ENCODE peak calls at places on chromosomes 11 and 22, in six cellular contexts. I is left colon; R is stromal cell of bone marrow; Y is fibroblast of mammary gland; W is stimulated activated naive CD8-positive, alpha-beta T cell treated with anti-CD3 and anti-CD28 coated beads, Interleukin-15, amount 100 ng/mL, for 72 hours; P is HuH-7.5. O is an unnamed sample.

GRCh38 chr22:27962268-27963191 is 43.5 kb upstream of the PITPNB start:
- DNase-seq in I (no peak), R (no peak), Y (peak; percentile 7), W (no peak), P (no peak), O (no peak)

GRCh38 chr11:6559375-6559774 is 44.0 kb downstream of the RRP8 start:
- DNase-seq in I (no peak), R (no peak), Y (no peak), W (no peak), P (no peak), O (no peak)

GRCh38 chr11:17578958-17579357 is 31.9 kb downstream of the OTOG start:
- DNase-seq in I (no peak), R (no peak), Y (no peak), W (no peak), P (no peak), O (no peak)

GRCh38 chr11:21142007-21142406 is 472.6 kb downstream of the NELL1 start:
- DNase-seq in I (no peak), R (no peak), Y (no peak), W (no peak), P (no peak), O (peak; percentile 40)

GRCh38 chr11:9428706-9429105 is 32.1 kb upstream of the ZNF143 start:
- DNase-seq in I (no peak), R (no peak), Y (no peak), W (no peak), P (no peak), O (no peak)

GRCh38 chr11:34299284-34299961 is 58.4 kb downstream of the ABTB2 start:
- DNase-seq in I (no peak), R (no peak), Y (no peak), W (no peak), P (no peak), O (no peak)

GRCh38 chr11:128488471-128488870 is 98.9 kb downstream of the ETS1 start:
- DNase-seq in I (no peak), R (peak; percentile 93), Y (peak; percentile 99), W (no peak), P (no peak), O (peak; percentile 45)

GRCh38 chr11:11265320-11265719 is 87.7 kb downstream of the CSNK2A3 start:
- DNase-seq in I (no peak), R (no peak), Y (no peak), W (no peak), P (no peak), O (peak; percentile 49)

GRCh38 chr11:1224491-1225385 is 1.9 kb downstream of the MUC5B start:
- DNase-seq in I (peak; percentile 79), R (no peak), Y (no peak), W (no peak), P (peak; percentile 23), O (no peak)

GRCh38 chr11:115042002-115042401 is 363.7 kb downstream of the NXPE2 start:
- DNase-seq in I (no peak), R (no peak), Y (no peak), W (no peak), P (no peak), O (no peak)

GRCh38 chr11:57248780-57249383 is 11.8 kb upstream of the APLNR start:
- DNase-seq in I (peak; percentile 54), R (peak; percentile 63), Y (peak; percentile 73), W (peak; percentile 16), P (peak; percentile 30), O (peak; percentile 56)

GRCh38 chr22:42994917-42995562 is 19.9 kb downstream of the PACSIN2 start:
- DNase-seq in I (peak; percentile 78), R (peak; percentile 86), Y (peak; percentile 95), W (no peak), P (peak; percentile 55), O (peak; percentile 98)

GRCh38 chr22:30602049-30602448 is 4.9 kb upstream of the TCN2 start:
- DNase-seq in I (no peak), R (no peak), Y (peak; percentile 31), W (no peak), P (no peak), O (peak; percentile 56)

GRCh38 chr11:67285541-67286498 is 3.3 kb upstream of the ANKRD13D start:
- DNase-seq in I (no peak), R (no peak), Y (no peak), W (no peak), P (no peak), O (no peak)

GRCh38 chr11:69357458-69358397 is 63.8 kb downstream of the MYEOV start:
- DNase-seq in I (peak; percentile 14), R (no peak), Y (no peak), W (no peak), P (no peak), O (no peak)

GRCh38 chr11:64207247-64208085 is 945 bp downstream of the FERMT3 start:
- DNase-seq in I (peak; percentile 76), R (peak; percentile 64), Y (peak; percentile 82), W (peak; percentile 76), P (no peak), O (no peak)